ENCODE peak calls at places on chromosomes 12 and 14, in seven cellular contexts. P is psoas muscle; A is Peyer's patch; T is Panc1; O is mucosa of descending colon; L is stimulated activated CD8-positive, alpha-beta memory T cell treated with anti-CD3 and anti-CD28 coated beads, Interleukin-4, amount 100 ng/mL, for 24 hours; F is CD8-positive, alpha-beta memory T cell. Y is an unnamed sample.

GRCh38 chr12:28865776-28866175 is 283.3 kb upstream of the FAR2 start:
- DNase-seq in P (no peak), A (no peak), T (no peak), O (no peak), L (no peak), F (no peak), Y (no peak)

GRCh38 chr12:131388164-131388795 is 322.6 kb upstream of the SFSWAP start:
- DNase-seq in P (no peak), A (no peak), T (no peak), O (no peak), L (no peak), F (no peak), Y (no peak)

GRCh38 chr14:31932675-31933074 is 144.4 kb upstream of the ARHGAP5 start:
- DNase-seq in P (no peak), A (no peak), T (no peak), O (no peak), L (no peak), F (no peak), Y (no peak)

GRCh38 chr12:11686135-11686534 is 36.7 kb downstream of the ETV6 start:
- DNase-seq in P (no peak), A (no peak), T (no peak), O (no peak), L (no peak), F (no peak), Y (no peak)

GRCh38 chr12:12482150-12482761 is 80.4 kb downstream of the DUSP16 start:
- DNase-seq in P (no peak), A (no peak), T (no peak), O (no peak), L (no peak), F (peak; percentile 59), Y (no peak)

GRCh38 chr12:93753285-93753684 is 76.1 kb downstream of the CRADD start:
- DNase-seq in P (no peak), A (no peak), T (no peak), O (no peak), L (no peak), F (no peak), Y (no peak)

GRCh38 chr12:50326636-50327284 is 43.4 kb upstream of the LIMA1 start:
- DNase-seq in P (no peak), A (no peak), T (no peak), O (no peak), L (no peak), F (no peak), Y (peak; percentile 54)

GRCh38 chr12:95237315-95237714 is 19.7 kb downstream of the VEZT start:
- DNase-seq in P (no peak), A (no peak), T (no peak), O (no peak), L (no peak), F (no peak), Y (no peak)

GRCh38 chr14:71621276-71621675 is 311.0 kb upstream of the RGS6 start:
- DNase-seq in P (no peak), A (no peak), T (no peak), O (no peak), L (no peak), F (no peak), Y (no peak)

GRCh38 chr14:54048311-54048710 is 91.7 kb upstream of the BMP4 start:
- DNase-seq in P (no peak), A (peak; percentile 29), T (no peak), O (peak; percentile 71), L (no peak), F (no peak), Y (no peak)

GRCh38 chr12:75560167-75560566 is 48.8 kb upstream of the KRR1 start:
- DNase-seq in P (no peak), A (no peak), T (no peak), O (no peak), L (no peak), F (no peak), Y (no peak)

GRCh38 chr14:51823706-51824105 is 36.7 kb upstream of the GNG2 start:
- DNase-seq in P (no peak), A (no peak), T (no peak), O (no peak), L (no peak), F (no peak), Y (no peak)

GRCh38 chr14:39492267-39492666 is 60.0 kb upstream of the FBXO33 start:
- DNase-seq in P (no peak), A (no peak), T (no peak), O (no peak), L (no peak), F (no peak), Y (no peak)

GRCh38 chr12:116015525-116015924 is 262.0 kb downstream of the MED13L start:
- DNase-seq in P (no peak), A (no peak), T (no peak), O (no peak), L (no peak), F (no peak), Y (no peak)

GRCh38 chr12:10235761-10236631 is 23.3 kb downstream of the GABARAPL1 start:
- DNase-seq in P (no peak), A (no peak), T (no peak), O (no peak), L (no peak), F (peak; percentile 63), Y (peak; percentile 31)

GRCh38 chr12:98646165-98646764 is 1.2 kb downstream of the APAF1 start:
- DNase-seq in P (no peak), A (no peak), T (no peak), O (no peak), L (no peak), F (no peak), Y (no peak)

GRCh38 chr14:105944632-105945610 is 418.5 kb downstream of the TMEM121 start:
- DNase-seq in P (peak; percentile 44), A (peak; percentile 78), T (peak; percentile 8), O (peak; percentile 86), L (peak; percentile 73), F (peak; percentile 77), Y (peak; percentile 85)

GRCh38 chr12:122395319-122395718 is 27.1 kb downstream of the CLIP1 start:
- DNase-seq in P (no peak), A (no peak), T (peak; percentile 59), O (no peak), L (no peak), F (no peak), Y (no peak)

GRCh38 chr14:61322011-61322798 is 826 bp downstream of the PRKCH start:
- DNase-seq in P (peak; percentile 45), A (peak; percentile 87), T (no peak), O (peak; percentile 83), L (no peak), F (peak; percentile 68), Y (peak; percentile 73)

GRCh38 chr14:57066887-57067513 is 201.7 kb downstream of the EXOC5 start:
- DNase-seq in P (peak; percentile 21), A (peak; percentile 59), T (peak; percentile 2), O (peak; percentile 57), L (peak; percentile 15), F (no peak), Y (peak; percentile 48)

GRCh38 chr12:89372584-89373370 is 20.5 kb upstream of the DUSP6 start:
- DNase-seq in P (no peak), A (no peak), T (no peak), O (no peak), L (no peak), F (no peak), Y (no peak)

GRCh38 chr12:103829092-103829491 is 11.9 kb downstream of the NT5DC3 start:
- DNase-seq in P (no peak), A (no peak), T (no peak), O (no peak), L (no peak), F (no peak), Y (no peak)

GRCh38 chr12:98635657-98636323 is 8.8 kb downstream of the IKBIP start:
- DNase-seq in P (no peak), A (no peak), T (no peak), O (no peak), L (no peak), F (no peak), Y (no peak)

GRCh38 chr12:90677552-90677951 is 277.4 kb downstream of the CCER1 start:
- DNase-seq in P (no peak), A (no peak), T (no peak), O (no peak), L (no peak), F (no peak), Y (no peak)

GRCh38 chr14:23153891-23154796 is 29.3 kb downstream of the SLC7A8 start:
- DNase-seq in P (peak; percentile 94), A (peak; percentile 77), T (no peak), O (peak; percentile 85), L (no peak), F (no peak), Y (peak; percentile 97)

GRCh38 chr14:94644102-94644535 is 31.9 kb downstream of the SERPINA3 start:
- DNase-seq in P (no peak), A (no peak), T (no peak), O (no peak), L (no peak), F (no peak), Y (no peak)

GRCh38 chr12:76919388-76920181 is 40.8 kb upstream of the CSRP2 start:
- DNase-seq in P (no peak), A (no peak), T (no peak), O (no peak), L (no peak), F (no peak), Y (no peak)

GRCh38 chr14:50230601-50231474 is 540 bp downstream of the SOS2 start:
- DNase-seq in P (peak; percentile 55), A (peak; percentile 78), T (peak; percentile 43), O (peak; percentile 78), L (no peak), F (peak; percentile 61), Y (peak; percentile 41)

GRCh38 chr12:49636979-49637378 is 13.6 kb downstream of the PRPF40B start:
- DNase-seq in P (no peak), A (no peak), T (no peak), O (no peak), L (peak; percentile 30), F (peak; percentile 74), Y (peak; percentile 52)

Y was measured in stomach.